ENCODE peak calls at places on chromosomes 4 and X, in six cellular contexts. V is ELR, H is amygdala, S is GM13977, I is HCEC 1CT, B is NCI-H1417 treated with DMSO at 0.1 percent for 48 hours. M is an unnamed sample.

GRCh38 chrX:48472851-48473717 is 2.9 kb upstream of the FTSJ1 start:
- DNase-seq in V (no peak), H (no peak), S (no peak), I (no peak), B (no peak), M (no peak)

GRCh38 chr4:93018243-93018642 is 714.5 kb downstream of the GRID2 start:
- DNase-seq in V (no peak), H (no peak), S (no peak), I (no peak), B (no peak), M (no peak)

GRCh38 chr4:101853691-101854090 is 63.2 kb downstream of the BANK1 start:
- DNase-seq in V (no peak), H (no peak), S (no peak), I (no peak), B (no peak), M (no peak)

GRCh38 chr4:11230888-11231287 is 197.8 kb downstream of the HS3ST1 start:
- DNase-seq in V (no peak), H (no peak), S (no peak), I (no peak), B (no peak), M (no peak)

GRCh38 chr4:83917572-83917971 is 381.7 kb downstream of the GPAT3 start:
- DNase-seq in V (peak), H (no peak), S (no peak), I (no peak), B (no peak), M (no peak)

GRCh38 chr4:123354701-123355100 is 41.9 kb upstream of the SPRY1 start:
- DNase-seq in V (no peak), H (no peak), S (no peak), I (no peak), B (no peak), M (no peak)

GRCh38 chrX:102934624-102935023 is 2.4 kb upstream of the RAB40AL start:
- DNase-seq in V (peak), H (no peak), S (peak), I (peak), B (no peak), M (no peak)

GRCh38 chr4:6948134-6948460 is 38.5 kb downstream of the TBC1D14 start:
- DNase-seq in V (no peak), H (no peak), S (no peak), I (no peak), B (no peak), M (no peak)

GRCh38 chrX:68997911-68998310 is 167.3 kb downstream of the PJA1 start:
- DNase-seq in V (peak), H (no peak), S (no peak), I (no peak), B (no peak), M (no peak)